ENCODE peak calls at places on chromosomes 16 and 17, in four cellular contexts. K is tibial artery, W is left ventricle myocardium inferior, V is body of pancreas. Q is an unnamed sample.
A peak's percentile ranks its signal among the peaks of the same experiment; 100 is the strongest.

GRCh38 chr16:68367034-68367433 is 56.2 kb downstream of the PRMT7 start:
- DNase-seq in K (no peak), W (no peak), V (no peak), Q (no peak)

GRCh38 chr17:79974786-79975497 is 60.7 kb downstream of the TBC1D16 start:
- DNase-seq in K (no peak), W (no peak), V (peak; percentile 54), Q (no peak)

GRCh38 chr17:39591958-39592954 is 15.5 kb downstream of the NEUROD2 start:
- DNase-seq in K (no peak), W (no peak), V (peak; percentile 67), Q (no peak)

GRCh38 chr16:67456383-67457140 is 24.4 kb downstream of the ATP6V0D1 start:
- DNase-seq in K (peak; percentile 53), W (peak; percentile 72), V (peak; percentile 60), Q (peak; percentile 56)

GRCh38 chr17:73272906-73273218 is 11.2 kb upstream of the CPSF4L start:
- DNase-seq in K (no peak), W (no peak), V (no peak), Q (no peak)

GRCh38 chr16:9680968-9681367 is 501.3 kb downstream of the GRIN2A start:
- DNase-seq in K (no peak), W (no peak), V (no peak), Q (no peak)

GRCh38 chr17:58498177-58498828 is 10.1 kb upstream of the HSF5 start:
- DNase-seq in K (no peak), W (no peak), V (no peak), Q (no peak)

GRCh38 chr17:80843741-80844156 is 147.9 kb upstream of the CHMP6 start:
- DNase-seq in K (peak; percentile 2), W (no peak), V (no peak), Q (no peak)

GRCh38 chr16:23071202-23072083 is 77.8 kb downstream of the USP31 start:
- DNase-seq in K (no peak), W (no peak), V (no peak), Q (peak; percentile 50)

GRCh38 chr17:38705803-38706624 is 941 bp downstream of the MLLT6 start:
- DNase-seq in K (peak; percentile 73), W (peak; percentile 73), V (peak; percentile 56), Q (peak; percentile 83)

GRCh38 chr16:19861811-19862327 is 22.8 kb downstream of the GPRC5B start:
- DNase-seq in K (no peak), W (no peak), V (no peak), Q (no peak)

GRCh38 chr17:12053552-12053951 is 32.9 kb downstream of the MAP2K4 start:
- DNase-seq in K (no peak), W (no peak), V (no peak), Q (no peak)

GRCh38 chr16:56190903-56191806 is at the start of gene GNAO1:
- DNase-seq in K (peak; percentile 52), W (peak; percentile 81), V (peak; percentile 52), Q (peak; percentile 72)

GRCh38 chr17:80813318-80813717 is 178.3 kb upstream of the CHMP6 start:
- DNase-seq in K (no peak), W (no peak), V (no peak), Q (no peak)

GRCh38 chr17:63354251-63354650 is 91.9 kb downstream of the CYB561 start:
- DNase-seq in K (no peak), W (no peak), V (no peak), Q (no peak)

GRCh38 chr16:19883296-19883951 is 1.2 kb downstream of the GPRC5B start:
- DNase-seq in K (peak; percentile 35), W (peak; percentile 48), V (peak; percentile 30), Q (peak; percentile 62)

GRCh38 chr17:49616546-49617205 is 41.0 kb downstream of the NXPH3 start:
- DNase-seq in K (peak; percentile 83), W (peak; percentile 75), V (peak; percentile 42), Q (peak; percentile 74)

GRCh38 chr16:35102780-35103403 is 1643.5 kb downstream of the TP53TG3F start:
- DNase-seq in K (no peak), W (no peak), V (no peak), Q (no peak)

GRCh38 chr17:27340990-27341595 is 47.2 kb downstream of the WSB1 start:
- DNase-seq in K (no peak), W (no peak), V (no peak), Q (no peak)

GRCh38 chr16:49464877-49465504 is 91.4 kb downstream of the C16orf78 start:
- DNase-seq in K (no peak), W (no peak), V (no peak), Q (no peak)

GRCh38 chr17:80596760-80597608 is 52.3 kb downstream of the RPTOR start:
- DNase-seq in K (no peak), W (no peak), V (no peak), Q (no peak)

GRCh38 chr17:19470529-19471261 is 59.7 kb downstream of the RNF112 start:
- DNase-seq in K (peak; percentile 86), W (peak; percentile 79), V (peak; percentile 25), Q (peak; percentile 68)

DNA sequence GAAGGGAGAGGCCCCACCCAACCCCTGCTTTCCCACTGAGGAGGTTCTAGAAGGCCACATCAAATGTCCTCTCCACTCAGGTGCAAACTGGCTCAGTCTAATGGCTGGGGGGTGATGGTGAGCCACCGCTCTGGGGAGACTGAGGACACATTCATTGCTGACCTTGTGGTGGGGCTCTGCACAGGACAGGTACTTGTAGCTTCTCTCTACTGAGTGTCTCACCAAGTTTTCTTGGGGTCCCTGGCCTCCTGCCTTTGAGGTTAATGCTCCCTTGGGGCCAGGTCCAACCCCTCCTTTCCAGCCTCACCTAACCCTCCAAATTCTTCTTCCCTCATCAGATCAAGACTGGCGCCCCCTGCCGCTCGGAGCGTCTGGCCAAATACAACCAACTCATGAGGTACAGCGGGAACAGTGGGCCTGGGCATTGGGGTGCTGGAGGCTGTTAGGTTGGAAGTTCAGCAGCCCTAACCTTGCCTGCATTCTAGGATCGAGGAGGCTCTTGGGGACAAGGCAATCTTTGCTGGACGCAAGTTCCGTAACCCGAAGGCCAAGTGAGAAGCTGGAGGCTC is 5.7 kb downstream of the ENO3 start:
- DNase-seq in K (no peak), W (no peak), V (peak; percentile 67), Q (no peak)
- TF ChIP-seq CTCF in K (no peak), W (peak; percentile 26), V (peak; percentile 47), Q (peak; percentile 29)

DNA sequence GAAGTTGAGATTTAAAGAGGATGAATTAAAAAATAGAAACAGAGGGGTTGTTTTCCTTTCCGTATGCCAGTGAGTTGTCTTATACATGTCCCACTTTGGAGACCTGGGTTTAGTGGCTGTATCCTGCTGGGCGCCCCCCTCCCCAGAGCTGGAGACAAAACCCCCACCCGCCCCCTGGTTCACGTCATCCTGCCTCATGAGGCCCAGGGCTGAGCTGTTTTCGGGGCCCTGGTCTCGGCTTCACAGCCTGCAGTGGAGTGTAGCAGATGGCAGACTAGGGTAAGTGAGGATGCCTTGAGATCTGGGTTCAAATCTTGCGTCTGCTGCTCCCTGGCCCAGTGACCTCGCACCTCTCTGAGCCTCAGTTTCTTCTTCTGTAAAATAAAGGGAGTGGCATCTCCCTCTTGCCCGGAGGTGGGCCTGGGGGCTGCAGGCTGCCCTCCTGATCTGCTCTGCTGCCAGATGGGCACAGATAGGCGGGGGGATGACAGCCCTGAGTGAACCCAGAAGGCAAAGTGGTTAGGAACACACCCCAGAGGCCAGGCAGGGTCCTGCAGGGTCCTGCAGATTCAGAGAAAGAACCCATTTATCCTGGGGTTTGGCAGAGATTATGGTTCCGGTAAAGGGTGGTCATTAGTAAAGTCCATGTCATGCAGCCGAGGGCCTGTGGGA is 45.1 kb downstream of the SOCS3 start:
- DNase-seq in K (no peak), W (no peak), V (no peak), Q (no peak)
- TF ChIP-seq CTCF in K (no peak), W (no peak), V (no peak), Q (no peak)

GRCh38 chr16:86565644-86566511 is 751 bp upstream of the FOXC2 start:
- DNase-seq in K (no peak), W (no peak), V (no peak), Q (no peak)

GRCh38 chr16:86563489-86564345 is 2.9 kb upstream of the FOXC2 start:
- DNase-seq in K (peak; percentile 95), W (peak; percentile 86), V (peak; percentile 94), Q (peak; percentile 80)

GRCh38 chr16:86565181-86565631 is 1.4 kb upstream of the FOXC2 start:
- DNase-seq in K (no peak), W (no peak), V (no peak), Q (no peak)

GRCh38 chr16:86559802-86560305 is 4.8 kb upstream of the MTHFSD start:
- DNase-seq in K (no peak), W (no peak), V (no peak), Q (no peak)

DNA sequence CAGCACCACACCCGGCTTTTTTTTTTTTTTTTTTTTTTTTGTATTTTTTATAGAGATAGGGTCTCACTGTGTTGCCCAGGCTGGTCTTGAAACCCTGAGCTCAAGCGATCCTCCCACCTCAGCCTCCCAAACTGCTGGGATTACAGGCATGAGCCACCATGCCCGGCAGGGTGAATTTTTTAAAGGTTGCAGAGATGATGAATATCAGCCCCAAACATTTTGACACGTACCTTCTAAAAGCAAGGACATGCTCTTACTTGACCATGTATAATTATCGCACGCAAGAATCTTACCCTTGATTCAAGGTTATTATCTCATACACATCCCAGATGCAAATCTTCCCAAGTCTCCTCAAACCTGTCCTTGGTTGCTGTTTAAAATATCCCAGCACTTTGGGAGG is 4.3 kb upstream of the FOXC2 start:
- DNase-seq in K (no peak), W (no peak), V (no peak), Q (no peak)
- TF ChIP-seq CTCF in K (no peak), W (no peak), V (no peak), Q (no peak)

GRCh38 chr17:8326591-8327583 is 12.8 kb upstream of the ODF4 start:
- DNase-seq in K (peak; percentile 38), W (peak; percentile 48), V (peak; percentile 20), Q (peak; percentile 53)
- TF ChIP-seq CTCF in K (no peak), W (no peak), V (no peak), Q (no peak)

GRCh38 chr17:44007346-44008204 is 3.2 kb downstream of the NAGS start:
- DNase-seq in K (no peak), W (peak; percentile 33), V (no peak), Q (peak; percentile 28)
- TF ChIP-seq CTCF in K (no peak), W (no peak), V (no peak), Q (no peak)

GRCh38 chr17:51546114-51546513 is 285.8 kb downstream of the UTP18 start:
- DNase-seq in K (no peak), W (no peak), V (no peak), Q (no peak)

GRCh38 chr17:51536627-51537026 is 276.3 kb downstream of the UTP18 start:
- DNase-seq in K (no peak), W (no peak), V (no peak), Q (no peak)

GRCh38 chr17:51541215-51541614 is 280.9 kb downstream of the UTP18 start:
- DNase-seq in K (no peak), W (no peak), V (no peak), Q (no peak)

GRCh38 chr17:51537996-51538550 is 277.7 kb downstream of the UTP18 start:
- DNase-seq in K (no peak), W (no peak), V (no peak), Q (no peak)

GRCh38 chr17:51540151-51540550 is 279.8 kb downstream of the UTP18 start:
- DNase-seq in K (no peak), W (no peak), V (no peak), Q (no peak)
- TF ChIP-seq CTCF in K (no peak), W (no peak), V (no peak), Q (no peak)

GRCh38 chr17:75131278-75132017 is at the start of gene NT5C:
- DNase-seq in K (peak; percentile 79), W (peak; percentile 85), V (peak; percentile 76), Q (peak; percentile 82)
- TF ChIP-seq CTCF in K (peak; percentile 56), W (peak; percentile 80), V (peak; percentile 69), Q (peak; percentile 62)